ENCODE peak calls at places on chromosomes 12 and 14, in seven cellular contexts. One of them, this sample, is unnamed.

GRCh38 chr12:92640686-92641085 is 62.1 kb upstream of the PLEKHG7 start:
- DNase-seq in IMR-90: peak
- DNase-seq in body of pancreas: no peak
- DNase-seq in heart right ventricle: no peak
- DNase-seq in CD8-positive, alpha-beta T cell: no peak
- DNase-seq in fibroblast of lung: peak
- DNase-seq in tibial artery: no peak
- DNase-seq in this sample: no peak

GRCh38 chr12:12007713-12008231 is 63.0 kb upstream of the BCL2L14 start:
- DNase-seq in CD8-positive, alpha-beta T cell: no peak
- DNase-seq in tibial artery: no peak
- DNase-seq in fibroblast of lung: no peak
- DNase-seq in body of pancreas: no peak
- DNase-seq in heart right ventricle: no peak
- DNase-seq in IMR-90: no peak
- DNase-seq in this sample: no peak

GRCh38 chr12:903055-903454 is 46.4 kb downstream of the RAD52 start:
- DNase-seq in heart right ventricle: no peak
- DNase-seq in CD8-positive, alpha-beta T cell: no peak
- DNase-seq in body of pancreas: no peak
- DNase-seq in fibroblast of lung: no peak
- DNase-seq in IMR-90: no peak
- DNase-seq in tibial artery: no peak
- DNase-seq in this sample: no peak

GRCh38 chr12:98750511-98750910 is 105.4 kb downstream of the APAF1 start:
- DNase-seq in body of pancreas: no peak
- DNase-seq in CD8-positive, alpha-beta T cell: no peak
- DNase-seq in fibroblast of lung: no peak
- DNase-seq in heart right ventricle: no peak
- DNase-seq in IMR-90: peak
- DNase-seq in tibial artery: no peak
- DNase-seq in this sample: no peak

GRCh38 chr12:68222336-68222735 is 3.3 kb downstream of the IL26 start:
- DNase-seq in IMR-90: peak
- DNase-seq in CD8-positive, alpha-beta T cell: no peak
- DNase-seq in body of pancreas: peak
- DNase-seq in heart right ventricle: no peak
- DNase-seq in tibial artery: no peak
- DNase-seq in fibroblast of lung: peak
- DNase-seq in this sample: no peak

GRCh38 chr12:6229823-6230222 is 29.6 kb downstream of the CD9 start:
- DNase-seq in fibroblast of lung: peak
- DNase-seq in CD8-positive, alpha-beta T cell: no peak
- DNase-seq in heart right ventricle: peak
- DNase-seq in IMR-90: peak
- DNase-seq in tibial artery: peak
- DNase-seq in body of pancreas: peak
- DNase-seq in this sample: peak

GRCh38 chr12:108722992-108723766 is 8.1 kb downstream of the CORO1C start:
- DNase-seq in body of pancreas: no peak
- DNase-seq in heart right ventricle: no peak
- DNase-seq in IMR-90: peak
- DNase-seq in fibroblast of lung: peak
- DNase-seq in tibial artery: no peak
- DNase-seq in CD8-positive, alpha-beta T cell: no peak
- DNase-seq in this sample: no peak

GRCh38 chr12:104750061-104750460 is 208.0 kb downstream of the SLC41A2 start:
- DNase-seq in fibroblast of lung: peak
- DNase-seq in heart right ventricle: peak
- DNase-seq in CD8-positive, alpha-beta T cell: no peak
- DNase-seq in body of pancreas: no peak
- DNase-seq in IMR-90: peak
- DNase-seq in tibial artery: no peak
- DNase-seq in this sample: no peak

GRCh38 chr14:32683679-32684078 is 255.0 kb upstream of the NPAS3 start:
- DNase-seq in IMR-90: no peak
- DNase-seq in heart right ventricle: no peak
- DNase-seq in fibroblast of lung: no peak
- DNase-seq in body of pancreas: no peak
- DNase-seq in tibial artery: no peak
- DNase-seq in CD8-positive, alpha-beta T cell: no peak
- DNase-seq in this sample: no peak

GRCh38 chr14:75578786-75579781 is 664 bp downstream of the FLVCR2 start:
- DNase-seq in tibial artery: peak
- DNase-seq in CD8-positive, alpha-beta T cell: no peak
- DNase-seq in IMR-90: peak
- DNase-seq in fibroblast of lung: peak
- DNase-seq in body of pancreas: peak
- DNase-seq in heart right ventricle: peak
- DNase-seq in this sample: peak

GRCh38 chr14:74472590-74472989 is 20.5 kb downstream of the NPC2 start:
- DNase-seq in heart right ventricle: no peak
- DNase-seq in tibial artery: no peak
- DNase-seq in CD8-positive, alpha-beta T cell: no peak
- DNase-seq in IMR-90: no peak
- DNase-seq in fibroblast of lung: no peak
- DNase-seq in body of pancreas: no peak
- DNase-seq in this sample: no peak

GRCh38 chr12:28869197-28869596 is 279.9 kb upstream of the FAR2 start:
- DNase-seq in CD8-positive, alpha-beta T cell: no peak
- DNase-seq in body of pancreas: no peak
- DNase-seq in IMR-90: peak
- DNase-seq in heart right ventricle: no peak
- DNase-seq in fibroblast of lung: peak
- DNase-seq in tibial artery: no peak
- DNase-seq in this sample: no peak

GRCh38 chr14:69625299-69626131 is 14.1 kb downstream of the SUSD6 start:
- DNase-seq in fibroblast of lung: no peak
- DNase-seq in heart right ventricle: peak
- DNase-seq in IMR-90: peak
- DNase-seq in body of pancreas: peak
- DNase-seq in tibial artery: no peak
- DNase-seq in CD8-positive, alpha-beta T cell: peak
- DNase-seq in this sample: no peak

GRCh38 chr14:64722842-64723447 is 18.7 kb downstream of the PLEKHG3 start:
- DNase-seq in heart right ventricle: no peak
- DNase-seq in body of pancreas: peak
- DNase-seq in CD8-positive, alpha-beta T cell: no peak
- DNase-seq in tibial artery: peak
- DNase-seq in fibroblast of lung: no peak
- DNase-seq in IMR-90: no peak
- DNase-seq in this sample: no peak

GRCh38 chr12:6608592-6609311 is 1.6 kb upstream of the CHD4 start:
- DNase-seq in fibroblast of lung: peak
- DNase-seq in heart right ventricle: no peak
- DNase-seq in tibial artery: peak
- DNase-seq in IMR-90: no peak
- DNase-seq in CD8-positive, alpha-beta T cell: no peak
- DNase-seq in body of pancreas: no peak
- DNase-seq in this sample: no peak

GRCh38 chr14:101478796-101479410 is 82.4 kb upstream of the DIO3 start:
- DNase-seq in body of pancreas: peak
- DNase-seq in heart right ventricle: no peak
- DNase-seq in CD8-positive, alpha-beta T cell: no peak
- DNase-seq in fibroblast of lung: no peak
- DNase-seq in IMR-90: no peak
- DNase-seq in tibial artery: peak
- DNase-seq in this sample: no peak

GRCh38 chr12:581321-581720 is 81.9 kb downstream of the NINJ2 start:
- DNase-seq in heart right ventricle: no peak
- DNase-seq in tibial artery: no peak
- DNase-seq in CD8-positive, alpha-beta T cell: no peak
- DNase-seq in body of pancreas: no peak
- DNase-seq in IMR-90: no peak
- DNase-seq in fibroblast of lung: no peak
- DNase-seq in this sample: no peak

GRCh38 chr14:23153891-23154796 is 29.3 kb downstream of the SLC7A8 start:
- DNase-seq in tibial artery: peak
- DNase-seq in body of pancreas: peak
- DNase-seq in fibroblast of lung: peak
- DNase-seq in IMR-90: no peak
- DNase-seq in CD8-positive, alpha-beta T cell: no peak
- DNase-seq in heart right ventricle: peak
- DNase-seq in this sample: peak

GRCh38 chr12:128863957-128864356 is 10.7 kb downstream of the GLT1D1 start:
- DNase-seq in CD8-positive, alpha-beta T cell: no peak
- DNase-seq in body of pancreas: no peak
- DNase-seq in heart right ventricle: no peak
- DNase-seq in IMR-90: no peak
- DNase-seq in fibroblast of lung: no peak
- DNase-seq in tibial artery: peak
- DNase-seq in this sample: no peak

GRCh38 chr14:44300911-44301310 is 206.2 kb downstream of the FSCB start:
- DNase-seq in fibroblast of lung: no peak
- DNase-seq in tibial artery: no peak
- DNase-seq in IMR-90: no peak
- DNase-seq in CD8-positive, alpha-beta T cell: no peak
- DNase-seq in body of pancreas: no peak
- DNase-seq in heart right ventricle: no peak
- DNase-seq in this sample: no peak

GRCh38 chr14:38623661-38624060 is 367.8 kb upstream of the CLEC14A start:
- DNase-seq in IMR-90: no peak
- DNase-seq in body of pancreas: no peak
- DNase-seq in heart right ventricle: no peak
- DNase-seq in tibial artery: no peak
- DNase-seq in CD8-positive, alpha-beta T cell: no peak
- DNase-seq in fibroblast of lung: no peak
- DNase-seq in this sample: no peak

GRCh38 chr12:100842156-100842555 is 47.6 kb downstream of the ANO4 start:
- DNase-seq in fibroblast of lung: no peak
- DNase-seq in IMR-90: no peak
- DNase-seq in tibial artery: no peak
- DNase-seq in CD8-positive, alpha-beta T cell: no peak
- DNase-seq in heart right ventricle: no peak
- DNase-seq in body of pancreas: no peak
- DNase-seq in this sample: no peak

GRCh38 chr12:107200394-107200793 is 107.0 kb upstream of the CRY1 start:
- DNase-seq in fibroblast of lung: peak
- DNase-seq in tibial artery: no peak
- DNase-seq in IMR-90: peak
- DNase-seq in CD8-positive, alpha-beta T cell: no peak
- DNase-seq in body of pancreas: no peak
- DNase-seq in heart right ventricle: no peak
- DNase-seq in this sample: no peak

GRCh38 chr14:36553650-36554260 is 28.7 kb downstream of the NKX2-8 start:
- DNase-seq in CD8-positive, alpha-beta T cell: no peak
- DNase-seq in fibroblast of lung: peak
- DNase-seq in body of pancreas: peak
- DNase-seq in tibial artery: no peak
- DNase-seq in IMR-90: peak
- DNase-seq in heart right ventricle: no peak
- DNase-seq in this sample: peak

GRCh38 chr12:131230340-131231099 is 276.8 kb downstream of the ADGRD1 start:
- DNase-seq in IMR-90: no peak
- DNase-seq in heart right ventricle: no peak
- DNase-seq in CD8-positive, alpha-beta T cell: no peak
- DNase-seq in body of pancreas: no peak
- DNase-seq in fibroblast of lung: no peak
- DNase-seq in tibial artery: no peak
- DNase-seq in this sample: no peak

GRCh38 chr12:6372403-6373003 is 2.9 kb downstream of the SCNN1A start:
- DNase-seq in IMR-90: peak
- DNase-seq in CD8-positive, alpha-beta T cell: no peak
- DNase-seq in heart right ventricle: no peak
- DNase-seq in body of pancreas: peak
- DNase-seq in fibroblast of lung: peak
- DNase-seq in tibial artery: no peak
- DNase-seq in this sample: peak

GRCh38 chr12:47602330-47602729 is 103.5 kb downstream of the RPAP3 start:
- DNase-seq in fibroblast of lung: no peak
- DNase-seq in heart right ventricle: no peak
- DNase-seq in body of pancreas: no peak
- DNase-seq in tibial artery: no peak
- DNase-seq in CD8-positive, alpha-beta T cell: no peak
- DNase-seq in IMR-90: peak
- DNase-seq in this sample: no peak

DNA sequence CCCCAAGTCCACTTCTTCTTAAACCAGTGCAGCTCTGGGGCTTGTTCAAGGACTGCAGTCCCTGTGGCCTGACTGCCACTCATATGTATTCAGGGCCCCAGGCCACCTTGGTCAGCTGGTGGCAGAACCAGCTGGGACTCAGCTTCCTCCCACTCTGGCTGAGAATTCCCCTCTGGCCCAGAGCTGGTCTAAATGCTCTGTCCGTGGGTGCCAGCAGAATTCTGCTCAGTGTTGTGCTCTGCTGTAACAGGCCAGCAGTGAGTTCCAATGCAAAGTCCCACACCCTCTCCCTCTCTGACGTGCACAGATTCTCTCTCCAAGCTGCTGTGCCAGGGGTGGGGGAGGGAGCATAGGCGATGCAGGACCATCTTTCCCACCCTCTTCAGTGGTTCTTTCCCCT is 210.4 kb upstream of the RGS6 start:
- DNase-seq in IMR-90: no peak
- DNase-seq in heart right ventricle: no peak
- DNase-seq in fibroblast of lung: no peak
- DNase-seq in CD8-positive, alpha-beta T cell: no peak
- DNase-seq in tibial artery: peak
- DNase-seq in body of pancreas: no peak
- DNase-seq in this sample: no peak
- H3K27ac ChIP-seq in IMR-90: no peak
- H3K27ac ChIP-seq in heart right ventricle: no peak
- H3K27ac ChIP-seq in fibroblast of lung: no peak
- H3K27ac ChIP-seq in CD8-positive, alpha-beta T cell: no peak
- H3K27ac ChIP-seq in tibial artery: peak
- H3K27ac ChIP-seq in body of pancreas: no peak
- H3K27ac ChIP-seq in this sample: no peak

GRCh38 chr12:123050913-123051312 is 70.4 kb downstream of the ARL6IP4 start:
- DNase-seq in fibroblast of lung: no peak
- DNase-seq in heart right ventricle: no peak
- DNase-seq in body of pancreas: no peak
- DNase-seq in tibial artery: no peak
- DNase-seq in IMR-90: no peak
- DNase-seq in CD8-positive, alpha-beta T cell: no peak
- DNase-seq in this sample: no peak
- H3K27ac ChIP-seq in fibroblast of lung: no peak
- H3K27ac ChIP-seq in heart right ventricle: peak
- H3K27ac ChIP-seq in body of pancreas: no peak
- H3K27ac ChIP-seq in tibial artery: no peak
- H3K27ac ChIP-seq in IMR-90: no peak
- H3K27ac ChIP-seq in CD8-positive, alpha-beta T cell: no peak
- H3K27ac ChIP-seq in this sample: no peak

DNA sequence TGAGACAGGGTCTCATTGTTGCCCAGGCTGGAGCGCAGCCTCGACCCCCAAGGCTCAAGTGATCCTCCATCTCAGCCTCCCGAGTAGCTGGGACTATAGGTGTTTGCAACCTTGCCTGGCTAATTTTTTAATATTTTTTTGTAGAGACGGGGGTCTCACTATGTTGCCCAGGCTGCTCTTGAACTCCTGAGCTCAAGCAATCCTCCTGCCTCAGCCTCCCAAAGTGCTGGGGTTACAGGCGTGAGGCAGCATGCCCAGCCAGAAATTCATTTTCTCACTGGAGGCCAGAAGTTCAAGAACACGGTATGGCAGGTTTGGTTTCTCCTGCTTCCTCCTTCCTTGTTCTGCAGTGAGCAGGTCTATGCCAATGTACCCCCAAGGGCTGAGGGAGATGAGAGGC is 3.7 kb downstream of the RNASE1 start:
- DNase-seq in heart right ventricle: no peak
- DNase-seq in fibroblast of lung: no peak
- DNase-seq in IMR-90: no peak
- DNase-seq in CD8-positive, alpha-beta T cell: no peak
- DNase-seq in body of pancreas: no peak
- DNase-seq in tibial artery: no peak
- DNase-seq in this sample: no peak
- H3K27ac ChIP-seq in heart right ventricle: peak
- H3K27ac ChIP-seq in fibroblast of lung: no peak
- H3K27ac ChIP-seq in IMR-90: no peak
- H3K27ac ChIP-seq in CD8-positive, alpha-beta T cell: no peak
- H3K27ac ChIP-seq in body of pancreas: no peak
- H3K27ac ChIP-seq in tibial artery: no peak
- H3K27ac ChIP-seq in this sample: no peak

GRCh38 chr12:53725824-53726223 is 1.4 kb downstream of the CALCOCO1 start:
- DNase-seq in tibial artery: peak
- DNase-seq in CD8-positive, alpha-beta T cell: no peak
- DNase-seq in fibroblast of lung: no peak
- DNase-seq in heart right ventricle: no peak
- DNase-seq in body of pancreas: no peak
- DNase-seq in IMR-90: peak
- DNase-seq in this sample: no peak
- H3K27ac ChIP-seq in tibial artery: peak
- H3K27ac ChIP-seq in CD8-positive, alpha-beta T cell: no peak
- H3K27ac ChIP-seq in fibroblast of lung: peak
- H3K27ac ChIP-seq in heart right ventricle: no peak
- H3K27ac ChIP-seq in body of pancreas: no peak
- H3K27ac ChIP-seq in IMR-90: no peak
- H3K27ac ChIP-seq in this sample: no peak

This sample was measured in prostate gland.